ENCODE peak calls at places on chromosome 4, in ten cellular contexts. U is cerebellar nuclear complex; G is activated CD4-positive, alpha-beta T cell treated with anti-CD3 and anti-CD28 coated beads, Interleukin-2, amount 10 ng/mL, durations not matched to agents 24 days and 14 days; O is psoas muscle; L is naive thymus-derived CD8-positive, alpha-beta T cell; I is colonic mucosa; X is activated T-helper 1 cell treated with anti-CD3 and anti-CD28 coated beads, Interleukin-12 subunit alpha, Interleukin-12 subunit beta, Interleukin-2, Interleukin-4 antibody, amounts not matched to agents 30 ng/mL and 10 ng/mL and 1 ng/mL, durations not matched to agents 14 hours and 24 hours and 36 hours; Z is lung microvascular endothelial cell; J is NCI-H2029 treated with DMSO at 0.1 percent for 48 hours; C is NCI-H1694. A is an unnamed sample.

GRCh38 chr4:47926667-47927258 is 12.4 kb upstream of the NFXL1 start:
- DNase-seq in U (peak; percentile 8), G (peak; percentile 85), O (peak; percentile 15), L (peak; percentile 49), I (peak; percentile 71), X (peak; percentile 26), Z (peak; percentile 48), J (peak; percentile 27), C (peak; percentile 1), A (no peak)

GRCh38 chr4:119498520-119498919 is 130.1 kb downstream of the PDE5A start:
- DNase-seq in U (no peak), G (no peak), O (no peak), L (no peak), I (no peak), X (no peak), Z (peak; percentile 9), J (peak; percentile 16), C (no peak), A (no peak)

GRCh38 chr4:99630857-99631256 is 26.8 kb downstream of the C4orf54 start:
- DNase-seq in U (no peak), G (no peak), O (no peak), L (no peak), I (no peak), X (no peak), Z (no peak), J (no peak), C (no peak), A (no peak)

GRCh38 chr4:61064636-61065035 is 135.5 kb upstream of the ADGRL3 start:
- DNase-seq in U (no peak), G (no peak), O (no peak), L (no peak), I (no peak), X (no peak), Z (no peak), J (no peak), C (no peak), A (no peak)

GRCh38 chr4:7719354-7720174 is 220.1 kb downstream of the AFAP1 start:
- DNase-seq in U (peak; percentile 19), G (peak; percentile 86), O (peak; percentile 48), L (peak; percentile 44), I (peak; percentile 56), X (peak; percentile 17), Z (peak; percentile 36), J (no peak), C (no peak), A (peak; percentile 11)

GRCh38 chr4:141459020-141459419 is 177.4 kb upstream of the IL15 start:
- DNase-seq in U (no peak), G (no peak), O (no peak), L (no peak), I (no peak), X (no peak), Z (no peak), J (no peak), C (no peak), A (no peak)

GRCh38 chr4:100288167-100288566 is 97.9 kb upstream of the DDIT4L start:
- DNase-seq in U (no peak), G (no peak), O (no peak), L (no peak), I (no peak), X (no peak), Z (peak; percentile 63), J (no peak), C (no peak), A (no peak)

GRCh38 chr4:102301167-102301566 is 44.1 kb downstream of the SLC39A8 start:
- DNase-seq in U (no peak), G (no peak), O (no peak), L (no peak), I (no peak), X (no peak), Z (no peak), J (no peak), C (no peak), A (no peak)

GRCh38 chr4:88134536-88135361 is 23.7 kb downstream of the ABCG2 start:
- DNase-seq in U (no peak), G (no peak), O (no peak), L (no peak), I (peak; percentile 36), X (no peak), Z (no peak), J (no peak), C (no peak), A (no peak)

A was measured in NCI-H2171.